ENCODE peak calls at places on chromosomes 1 and 21, in five cellular contexts. Z is GM12878, M is K562, N is HepG2, A is A549. H is an unnamed sample.

GRCh38 chr21:36104306-36105300 is 30.3 kb upstream of the CBR3 start:
- DNase-seq in Z (no peak), M (no peak), N (no peak), A (no peak), H (peak; percentile 36)

GRCh38 chr1:26862781-26863676 is at the start of gene SFN:
- DNase-seq in Z (no peak), M (peak; percentile 94), N (peak; percentile 85), A (peak; percentile 79), H (no peak)

GRCh38 chr1:225544924-225545323 is 108.0 kb downstream of the ENAH start:
- DNase-seq in Z (no peak), M (no peak), N (no peak), A (no peak), H (no peak)

GRCh38 chr21:19692231-19692630 is 1288.6 kb upstream of the TMPRSS15 start:
- DNase-seq in Z (no peak), M (no peak), N (no peak), A (no peak), H (no peak)

GRCh38 chr1:25196830-25197229 is 35.5 kb downstream of the SYF2 start:
- DNase-seq in Z (no peak), M (no peak), N (no peak), A (no peak), H (no peak)

GRCh38 chr1:37033355-37034291 is 692 bp downstream of the GRIK3 start:
- DNase-seq in Z (no peak), M (no peak), N (no peak), A (no peak), H (no peak)

GRCh38 chr1:224512600-224513151 is 78.1 kb upstream of the WDR26 start:
- DNase-seq in Z (no peak), M (no peak), N (no peak), A (no peak), H (no peak)

GRCh38 chr21:45467221-45467779 is 62.3 kb downstream of the COL18A1 start:
- DNase-seq in Z (no peak), M (no peak), N (no peak), A (no peak), H (no peak)

GRCh38 chr1:218735436-218735835 is 390.3 kb downstream of the TGFB2 start:
- DNase-seq in Z (no peak), M (no peak), N (no peak), A (no peak), H (no peak)

GRCh38 chr1:1463312-1463711 is 8.3 kb upstream of the ATAD3B start:
- DNase-seq in Z (no peak), M (no peak), N (no peak), A (no peak), H (no peak)

GRCh38 chr1:221708076-221708571 is 33.8 kb downstream of the DUSP10 start:
- DNase-seq in Z (peak; percentile 78), M (peak; percentile 51), N (no peak), A (no peak), H (no peak)

GRCh38 chr1:45954401-45954847 is 151.0 kb downstream of the MAST2 start:
- DNase-seq in Z (no peak), M (no peak), N (peak; percentile 29), A (peak; percentile 20), H (peak; percentile 81)

GRCh38 chr1:44294588-44295007 is 60.5 kb downstream of the ERI3 start:
- DNase-seq in Z (no peak), M (peak; percentile 68), N (peak; percentile 31), A (peak; percentile 28), H (no peak)

GRCh38 chr1:32761253-32761877 is 55.8 kb downstream of the YARS1 start:
- DNase-seq in Z (peak; percentile 26), M (peak; percentile 81), N (no peak), A (no peak), H (peak; percentile 75)

GRCh38 chr1:87466621-87467020 is 137.9 kb downstream of the LMO4 start:
- DNase-seq in Z (no peak), M (no peak), N (no peak), A (no peak), H (no peak)

GRCh38 chr1:219298581-219299148 is 125.0 kb downstream of the LYPLAL1 start:
- DNase-seq in Z (no peak), M (no peak), N (no peak), A (no peak), H (peak; percentile 71)

GRCh38 chr1:53148123-53148522 is 5.7 kb upstream of the SLC1A7 start:
- DNase-seq in Z (no peak), M (no peak), N (no peak), A (no peak), H (no peak)

GRCh38 chr21:31711326-31711725 is 20.6 kb downstream of the SCAF4 start:
- DNase-seq in Z (no peak), M (no peak), N (no peak), A (no peak), H (no peak)

GRCh38 chr1:63453232-63453631 is 69.8 kb downstream of the ITGB3BP start:
- DNase-seq in Z (no peak), M (no peak), N (no peak), A (no peak), H (no peak)

GRCh38 chr1:85078903-85079302 is 30.6 kb upstream of the MCOLN3 start:
- DNase-seq in Z (no peak), M (no peak), N (no peak), A (no peak), H (no peak)

GRCh38 chr1:44405041-44405803 is at the start of gene RNF220:
- DNase-seq in Z (no peak), M (no peak), N (peak; percentile 83), A (peak; percentile 27), H (peak; percentile 75)

GRCh38 chr1:22053018-22053860 is 730 bp downstream of the CDC42 start:
- DNase-seq in Z (no peak), M (peak; percentile 85), N (peak; percentile 50), A (no peak), H (peak; percentile 79)

GRCh38 chr21:44353200-44353970 is at the start of gene TRPM2:
- DNase-seq in Z (no peak), M (no peak), N (no peak), A (no peak), H (no peak)

GRCh38 chr1:22115281-22115680 is 27.6 kb downstream of the WNT4 start:
- DNase-seq in Z (no peak), M (no peak), N (no peak), A (no peak), H (no peak)

GRCh38 chr1:94666797-94667196 is 125.2 kb upstream of the F3 start:
- DNase-seq in Z (no peak), M (no peak), N (no peak), A (no peak), H (no peak)
- H3K4me3 ChIP-seq in Z (no peak overlapping the region), M (no peak overlapping the region), N (no peak overlapping the region), A (no peak overlapping the region), H (no peak overlapping the region)

GRCh38 chr1:199463521-199464127 is 563.9 kb upstream of the NR5A2 start:
- DNase-seq in Z (peak; percentile 24), M (no peak), N (peak; percentile 20), A (peak; percentile 9), H (peak; percentile 71)
- TF ChIP-seq MAX in Z (no peak), M (no peak), N (no peak), A (no peak), H (no peak)

GRCh38 chr1:96721053-96721381 is 567 bp upstream of the PTBP2 start:
- DNase-seq in Z (no peak), M (no peak), N (no peak), A (no peak), H (no peak)

GRCh38 chr1:96721382-96722160 is at the start of gene PTBP2:
- DNase-seq in Z (peak; percentile 25), M (peak; percentile 71), N (peak; percentile 55), A (peak; percentile 46), H (peak; percentile 84)

GRCh38 chr1:96722161-96722908 is 751 bp downstream of the PTBP2 start:
- DNase-seq in Z (no peak), M (peak; percentile 64), N (peak; percentile 7), A (peak; percentile 46), H (peak; percentile 84)

GRCh38 chr1:96727860-96728259 is 6.3 kb downstream of the PTBP2 start:
- DNase-seq in Z (no peak), M (no peak), N (peak; percentile 8), A (no peak), H (no peak)

DNA sequence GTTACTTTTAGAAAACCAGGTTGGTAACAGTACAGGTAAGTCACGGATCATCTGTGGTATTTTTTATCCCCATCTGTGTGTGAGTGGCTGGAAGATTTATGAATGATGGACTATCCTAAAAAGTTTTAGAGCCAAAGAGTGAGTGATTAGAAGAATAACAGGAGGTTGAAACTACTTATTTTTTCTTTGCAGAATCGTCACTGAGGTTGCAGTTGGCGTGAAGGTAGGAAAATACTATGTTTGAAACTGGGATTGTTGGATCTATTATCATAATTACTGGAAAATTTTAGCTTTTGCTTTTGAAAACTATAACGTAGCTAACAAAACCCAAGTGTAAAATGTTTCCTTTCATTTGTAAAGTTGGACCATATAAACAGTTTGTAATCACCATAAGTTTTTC is 1.8 kb downstream of the PTBP2 start:
- DNase-seq in Z (no peak), M (no peak), N (no peak), A (no peak), H (no peak)
- H3K27ac ChIP-seq in Z (no peak overlapping the region), M (peak overlapping the region; percentile 97), N (peak overlapping the region; percentile 86), A (no peak overlapping the region), H (peak overlapping the region; percentile 82)

DNA sequence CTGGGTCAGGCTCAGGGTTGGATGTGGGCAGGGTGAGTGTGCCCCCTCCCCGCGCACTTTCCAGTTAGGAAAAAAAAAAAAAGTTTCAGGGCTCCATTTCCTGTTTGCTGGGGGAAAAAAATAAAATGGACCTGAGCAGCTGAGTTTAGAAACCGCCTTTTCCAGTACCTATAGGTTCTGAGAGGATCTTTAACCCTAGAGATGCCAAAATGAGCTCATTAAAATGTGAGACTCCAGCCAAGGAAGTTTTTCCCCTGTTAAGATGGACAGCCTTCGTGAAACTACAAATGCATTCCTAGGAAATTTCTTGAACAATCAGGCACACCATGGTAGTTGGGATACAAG is 143.5 kb upstream of the ETS2 start:
- DNase-seq in Z (no peak), M (no peak), N (no peak), A (no peak), H (no peak)
- H3K4me3 ChIP-seq in Z (no peak overlapping the region), M (no peak overlapping the region), N (no peak overlapping the region), A (no peak overlapping the region), H (no peak overlapping the region)

GRCh38 chr1:12565094-12565965 is 52.7 kb downstream of the DHRS3 start:
- DNase-seq in Z (no peak), M (no peak), N (no peak), A (no peak), H (no peak)

GRCh38 chr1:12562955-12563576 is 54.9 kb downstream of the DHRS3 start:
- DNase-seq in Z (no peak), M (no peak), N (no peak), A (no peak), H (no peak)

GRCh38 chr1:12556957-12557935 is 60.8 kb downstream of the DHRS3 start:
- DNase-seq in Z (no peak), M (no peak), N (no peak), A (no peak), H (no peak)

GRCh38 chr1:12556368-12556930 is 61.6 kb downstream of the DHRS3 start:
- DNase-seq in Z (no peak), M (no peak), N (no peak), A (no peak), H (no peak)

GRCh38 chr1:12561121-12561520 is 56.9 kb downstream of the DHRS3 start:
- DNase-seq in Z (no peak), M (no peak), N (no peak), A (no peak), H (no peak)
- TF ChIP-seq MAX in Z (no peak), M (peak; percentile 14), N (no peak), A (no peak), H (no peak)

H was measured in endothelial cell of umbilical vein.